ENCODE peak calls at places on chromosomes 13 and 19, in four cellular contexts. One of them, this sample, is unnamed.

GRCh38 chr19:37551123-37551993 is 43.2 kb downstream of the ZNF571 start:
- DNase-seq in brain microvascular endothelial cell: peak
- DNase-seq in effector memory CD4-positive, alpha-beta T cell: peak
- DNase-seq in SK-MEL-5: peak
- DNase-seq in this sample: peak

GRCh38 chr13:111897846-111898215 is 169.1 kb upstream of the SOX1 start:
- DNase-seq in effector memory CD4-positive, alpha-beta T cell: no peak
- DNase-seq in SK-MEL-5: no peak
- DNase-seq in brain microvascular endothelial cell: no peak
- DNase-seq in this sample: no peak

GRCh38 chr13:93915269-93915809 is 564.1 kb downstream of the DCT start:
- DNase-seq in SK-MEL-5: no peak
- DNase-seq in effector memory CD4-positive, alpha-beta T cell: no peak
- DNase-seq in brain microvascular endothelial cell: peak
- DNase-seq in this sample: no peak

GRCh38 chr19:18804139-18804601 is 13.1 kb upstream of the COMP start:
- DNase-seq in brain microvascular endothelial cell: no peak
- DNase-seq in effector memory CD4-positive, alpha-beta T cell: no peak
- DNase-seq in SK-MEL-5: no peak
- DNase-seq in this sample: no peak

GRCh38 chr13:51995677-51996551 is 15.3 kb downstream of the ATP7B start:
- DNase-seq in effector memory CD4-positive, alpha-beta T cell: no peak
- DNase-seq in SK-MEL-5: peak
- DNase-seq in brain microvascular endothelial cell: no peak
- DNase-seq in this sample: no peak

GRCh38 chr13:25882732-25883357 is 169.0 kb downstream of the SHISA2 start:
- DNase-seq in SK-MEL-5: no peak
- DNase-seq in effector memory CD4-positive, alpha-beta T cell: no peak
- DNase-seq in brain microvascular endothelial cell: no peak
- DNase-seq in this sample: no peak

GRCh38 chr13:42807236-42807635 is 25.9 kb downstream of the FAM216B start:
- DNase-seq in effector memory CD4-positive, alpha-beta T cell: no peak
- DNase-seq in brain microvascular endothelial cell: no peak
- DNase-seq in SK-MEL-5: no peak
- DNase-seq in this sample: no peak

GRCh38 chr13:109869312-109870237 is 83.2 kb upstream of the IRS2 start:
- DNase-seq in effector memory CD4-positive, alpha-beta T cell: no peak
- DNase-seq in SK-MEL-5: peak
- DNase-seq in brain microvascular endothelial cell: peak
- DNase-seq in this sample: peak

GRCh38 chr19:30649934-30650614 is 277.9 kb downstream of the ZNF536 start:
- DNase-seq in effector memory CD4-positive, alpha-beta T cell: no peak
- DNase-seq in SK-MEL-5: peak
- DNase-seq in brain microvascular endothelial cell: peak
- DNase-seq in this sample: peak

GRCh38 chr19:46296722-46297431 is at the start of gene HIF3A:
- DNase-seq in brain microvascular endothelial cell: no peak
- DNase-seq in effector memory CD4-positive, alpha-beta T cell: no peak
- DNase-seq in SK-MEL-5: no peak
- DNase-seq in this sample: no peak

GRCh38 chr19:3163230-3163886 is 15.2 kb upstream of the S1PR4 start:
- DNase-seq in effector memory CD4-positive, alpha-beta T cell: peak
- DNase-seq in brain microvascular endothelial cell: peak
- DNase-seq in SK-MEL-5: peak
- DNase-seq in this sample: peak

GRCh38 chr19:13847033-13847899 is 29.7 kb upstream of the NANOS3 start:
- DNase-seq in brain microvascular endothelial cell: peak
- DNase-seq in SK-MEL-5: peak
- DNase-seq in effector memory CD4-positive, alpha-beta T cell: peak
- DNase-seq in this sample: peak

GRCh38 chr19:27746691-27747380 is 1466.1 kb downstream of the UQCRFS1 start:
- DNase-seq in effector memory CD4-positive, alpha-beta T cell: no peak
- DNase-seq in SK-MEL-5: no peak
- DNase-seq in brain microvascular endothelial cell: peak
- DNase-seq in this sample: peak

GRCh38 chr13:34867590-34867989 is 74.5 kb upstream of the NBEA start:
- DNase-seq in effector memory CD4-positive, alpha-beta T cell: no peak
- DNase-seq in SK-MEL-5: no peak
- DNase-seq in brain microvascular endothelial cell: peak
- DNase-seq in this sample: no peak

GRCh38 chr19:40803857-40804782 is 5.1 kb downstream of the EGLN2 start:
- DNase-seq in SK-MEL-5: no peak
- DNase-seq in brain microvascular endothelial cell: no peak
- DNase-seq in effector memory CD4-positive, alpha-beta T cell: peak
- DNase-seq in this sample: no peak

GRCh38 chr19:362154-362553 is 17.6 kb upstream of the MIER2 start:
- DNase-seq in SK-MEL-5: no peak
- DNase-seq in effector memory CD4-positive, alpha-beta T cell: no peak
- DNase-seq in brain microvascular endothelial cell: no peak
- DNase-seq in this sample: no peak

GRCh38 chr19:42989851-42990250 is 36.4 kb downstream of the PSG11 start:
- DNase-seq in SK-MEL-5: no peak
- DNase-seq in brain microvascular endothelial cell: no peak
- DNase-seq in effector memory CD4-positive, alpha-beta T cell: no peak
- DNase-seq in this sample: no peak

GRCh38 chr19:13122980-13123957 is 5.2 kb downstream of the NACC1 start:
- DNase-seq in effector memory CD4-positive, alpha-beta T cell: no peak
- DNase-seq in brain microvascular endothelial cell: no peak
- DNase-seq in SK-MEL-5: no peak
- DNase-seq in this sample: no peak

GRCh38 chr13:34151885-34152284 is 333.9 kb downstream of the RFC3 start:
- DNase-seq in SK-MEL-5: no peak
- DNase-seq in effector memory CD4-positive, alpha-beta T cell: no peak
- DNase-seq in brain microvascular endothelial cell: no peak
- DNase-seq in this sample: peak

GRCh38 chr13:100526299-100527030 is 62.1 kb downstream of the GGACT start:
- DNase-seq in brain microvascular endothelial cell: no peak
- DNase-seq in effector memory CD4-positive, alpha-beta T cell: no peak
- DNase-seq in SK-MEL-5: no peak
- DNase-seq in this sample: no peak

GRCh38 chr13:32284927-32285632 is 30.1 kb downstream of the ZAR1L start:
- DNase-seq in effector memory CD4-positive, alpha-beta T cell: no peak
- DNase-seq in brain microvascular endothelial cell: peak
- DNase-seq in SK-MEL-5: peak
- DNase-seq in this sample: no peak

GRCh38 chr19:39498262-39499081 is at the start of gene DLL3:
- DNase-seq in SK-MEL-5: peak
- DNase-seq in effector memory CD4-positive, alpha-beta T cell: no peak
- DNase-seq in brain microvascular endothelial cell: peak
- DNase-seq in this sample: no peak

GRCh38 chr19:36564391-36564790 is 8.7 kb downstream of the ZNF529 start:
- DNase-seq in effector memory CD4-positive, alpha-beta T cell: no peak
- DNase-seq in brain microvascular endothelial cell: no peak
- DNase-seq in SK-MEL-5: no peak
- DNase-seq in this sample: no peak

GRCh38 chr19:14094854-14095253 is 4.3 kb upstream of the SAMD1 start:
- DNase-seq in SK-MEL-5: no peak
- DNase-seq in effector memory CD4-positive, alpha-beta T cell: no peak
- DNase-seq in brain microvascular endothelial cell: no peak
- DNase-seq in this sample: no peak

GRCh38 chr19:1027953-1028902 is 1.8 kb downstream of the CNN2 start:
- DNase-seq in effector memory CD4-positive, alpha-beta T cell: peak
- DNase-seq in brain microvascular endothelial cell: peak
- DNase-seq in SK-MEL-5: no peak
- DNase-seq in this sample: peak

GRCh38 chr19:1935484-1936208 is 5.3 kb upstream of the CSNK1G2 start:
- DNase-seq in effector memory CD4-positive, alpha-beta T cell: no peak
- DNase-seq in SK-MEL-5: peak
- DNase-seq in brain microvascular endothelial cell: no peak
- DNase-seq in this sample: peak

GRCh38 chr13:43232866-43233265 is 209.5 kb downstream of the DNAJC15 start:
- DNase-seq in SK-MEL-5: no peak
- DNase-seq in effector memory CD4-positive, alpha-beta T cell: no peak
- DNase-seq in brain microvascular endothelial cell: peak
- DNase-seq in this sample: no peak

GRCh38 chr19:29519146-29519545 is 6.6 kb upstream of the VSTM2B start:
- DNase-seq in SK-MEL-5: no peak
- DNase-seq in effector memory CD4-positive, alpha-beta T cell: no peak
- DNase-seq in brain microvascular endothelial cell: no peak
- DNase-seq in this sample: no peak

GRCh38 chr13:112346173-112346898 is 29.8 kb upstream of the SPACA7 start:
- DNase-seq in effector memory CD4-positive, alpha-beta T cell: no peak
- DNase-seq in SK-MEL-5: peak
- DNase-seq in brain microvascular endothelial cell: no peak
- DNase-seq in this sample: no peak

GRCh38 chr19:49411681-49412321 is 11.4 kb downstream of the PTH2 start:
- DNase-seq in SK-MEL-5: no peak
- DNase-seq in effector memory CD4-positive, alpha-beta T cell: no peak
- DNase-seq in brain microvascular endothelial cell: no peak
- DNase-seq in this sample: no peak

GRCh38 chr13:95858286-95859075 is 181.5 kb downstream of the DNAJC3 start:
- DNase-seq in SK-MEL-5: no peak
- DNase-seq in brain microvascular endothelial cell: peak
- DNase-seq in effector memory CD4-positive, alpha-beta T cell: no peak
- DNase-seq in this sample: no peak

GRCh38 chr13:112575680-112576079 is 12.3 kb downstream of the TUBGCP3 start:
- DNase-seq in brain microvascular endothelial cell: no peak
- DNase-seq in SK-MEL-5: no peak
- DNase-seq in effector memory CD4-positive, alpha-beta T cell: no peak
- DNase-seq in this sample: no peak

GRCh38 chr19:46745521-46746280 is at the start of gene FKRP:
- DNase-seq in effector memory CD4-positive, alpha-beta T cell: no peak
- DNase-seq in brain microvascular endothelial cell: no peak
- DNase-seq in SK-MEL-5: no peak
- DNase-seq in this sample: peak

GRCh38 chr13:22837980-22838615 is 342.7 kb upstream of the SGCG start:
- DNase-seq in SK-MEL-5: no peak
- DNase-seq in brain microvascular endothelial cell: no peak
- DNase-seq in effector memory CD4-positive, alpha-beta T cell: no peak
- DNase-seq in this sample: no peak

This sample was measured in trophoblast cell.